ENCODE peak calls at places on chromosomes 1 and 21, in six cellular contexts. P, Y, E, L, F and Z are unnamed samples.

GRCh38 chr1:236002025-236002390 is 62.9 kb downstream of the NID1 start:
- DNase-seq in E (no peak), L (no peak), Y (no peak), F (no peak), P (no peak), Z (no peak)

GRCh38 chr1:84975035-84975434 is 21.9 kb downstream of the MCOLN2 start:
- DNase-seq in F (no peak), E (no peak), P (no peak), Y (no peak), L (no peak), Z (no peak)

GRCh38 chr1:101284021-101284420 is 47.2 kb downstream of the S1PR1 start:
- DNase-seq in L (no peak), P (no peak), F (no peak), Y (no peak), E (no peak), Z (no peak)

GRCh38 chr1:235998812-235999211 is 66.1 kb downstream of the NID1 start:
- DNase-seq in L (no peak), Y (peak), P (no peak), F (peak), E (no peak), Z (no peak)

GRCh38 chr1:240591552-240591951 is 20.4 kb downstream of the GREM2 start:
- DNase-seq in F (no peak), E (no peak), L (no peak), Y (peak), P (no peak), Z (no peak)

GRCh38 chr1:161298116-161298515 is 11.7 kb downstream of the MPZ start:
- DNase-seq in F (no peak), L (no peak), E (no peak), P (no peak), Y (no peak), Z (no peak)

GRCh38 chr21:37446552-37446951 is 80.0 kb downstream of the DYRK1A start:
- DNase-seq in Y (no peak), P (no peak), E (no peak), F (no peak), L (no peak), Z (no peak)

GRCh38 chr1:113247355-113247754 is 143.0 kb upstream of the MAGI3 start:
- DNase-seq in L (no peak), F (peak), P (no peak), Y (no peak), E (no peak), Z (no peak)

GRCh38 chr1:183264132-183264531 is 78.1 kb downstream of the LAMC2 start:
- DNase-seq in P (no peak), F (no peak), E (no peak), Y (no peak), L (no peak), Z (no peak)

GRCh38 chr1:24236170-24237045 is 49.3 kb upstream of the IFNLR1 start:
- DNase-seq in Y (peak), L (peak), E (no peak), F (peak), P (no peak), Z (peak)

GRCh38 chr1:47252795-47253194 is 20.8 kb upstream of the TAL1 start:
- DNase-seq in E (no peak), P (no peak), Y (no peak), L (no peak), F (no peak), Z (no peak)

GRCh38 chr1:219120625-219121544 is 52.8 kb upstream of the LYPLAL1 start:
- DNase-seq in Y (peak), F (peak), E (no peak), P (no peak), L (peak), Z (no peak)

GRCh38 chr1:24643362-24644346 is 552 bp downstream of the SRRM1 start:
- DNase-seq in L (peak), F (peak), P (no peak), E (peak), Y (no peak), Z (no peak)

GRCh38 chr1:109557520-109557919 is 9.1 kb downstream of the GNAI3 start:
- DNase-seq in E (no peak), P (no peak), Y (no peak), L (no peak), F (no peak), Z (no peak)

GRCh38 chr1:111469539-111469938 is 4.2 kb upstream of the C1orf162 start:
- DNase-seq in F (no peak), E (no peak), Y (no peak), L (no peak), P (no peak), Z (no peak)

GRCh38 chr1:111467805-111468716 is 5.7 kb upstream of the C1orf162 start:
- DNase-seq in E (no peak), F (no peak), L (no peak), Y (no peak), P (no peak), Z (no peak)

GRCh38 chr1:111466480-111466879 is 7.3 kb upstream of the C1orf162 start:
- DNase-seq in L (no peak), E (no peak), F (no peak), P (no peak), Y (no peak), Z (no peak)

GRCh38 chr1:111471012-111471411 is 2.8 kb upstream of the C1orf162 start:
- DNase-seq in E (peak), Y (no peak), L (no peak), P (peak), F (no peak), Z (no peak)

GRCh38 chr1:111468717-111469100 is 5.1 kb upstream of the C1orf162 start:
- DNase-seq in L (no peak), P (no peak), E (no peak), F (peak), Y (no peak), Z (no peak)
- TF ChIP-seq CTCF in L (no peak), P (no peak), E (no peak), F (no peak), Y (no peak), Z (no peak)

GRCh38 chr1:156704166-156704711 is 1.1 kb downstream of the CRABP2 start:
- DNase-seq in E (no peak), P (no peak), L (no peak), Y (no peak), F (no peak), Z (no peak)
- H3K4me3 ChIP-seq in E (no peak), P (no peak), L (peak), Y (peak), F (no peak), Z (peak)

GRCh38 chr1:229105109-229105508 is 165.8 kb upstream of the RAB4A start:
- DNase-seq in E (no peak), P (peak), Y (no peak), F (no peak), L (no peak), Z (no peak)

GRCh38 chr1:229104654-229105053 is 166.3 kb upstream of the RAB4A start:
- DNase-seq in P (no peak), L (no peak), Y (no peak), F (no peak), E (no peak), Z (no peak)

GRCh38 chr1:229101011-229101410 is 169.9 kb upstream of the RAB4A start:
- DNase-seq in F (no peak), L (no peak), P (no peak), E (no peak), Y (no peak), Z (no peak)

GRCh38 chr1:229101475-229101874 is 169.4 kb upstream of the RAB4A start:
- DNase-seq in Y (no peak), E (no peak), F (peak), P (no peak), L (no peak), Z (no peak)

GRCh38 chr1:229102741-229103480 is 168.0 kb upstream of the RAB4A start:
- DNase-seq in L (no peak), P (no peak), Y (peak), F (no peak), E (no peak), Z (no peak)
- TF ChIP-seq CTCF in L (peak), P (peak), Y (peak), F (no peak), E (no peak), Z (no peak)

DNA sequence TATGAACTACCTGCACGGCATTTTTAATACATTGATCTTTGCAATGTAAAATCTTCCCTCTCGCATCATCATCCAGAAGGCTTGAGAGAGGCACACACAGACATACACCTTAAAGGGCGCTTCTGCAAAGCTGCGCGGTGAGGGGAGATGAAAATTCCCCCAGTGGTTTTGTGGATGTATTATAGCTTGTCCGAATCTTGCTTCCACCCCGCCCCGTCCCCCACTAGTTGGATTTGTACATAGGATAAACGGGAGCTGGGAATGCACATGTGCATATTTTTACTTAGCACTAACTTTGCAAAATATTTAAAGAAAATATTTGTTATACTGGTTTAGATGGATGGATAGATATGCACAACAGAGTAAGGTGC is 542 bp upstream of the ASTN1 start:
- DNase-seq in P (no peak), L (no peak), F (no peak), E (no peak), Y (no peak), Z (no peak)
- H3K4me3 ChIP-seq in P (no peak), L (no peak), F (no peak), E (no peak), Y (peak), Z (no peak)